ENCODE peak calls at places on chromosomes 12 and 14, in nine cellular contexts. A, Y, B, C, X, I, T, N and E are unnamed samples.

GRCh38 chr14:100391777-100392176 is 68.6 kb downstream of the SLC25A47 start:
- DNase-seq in A (no peak), Y (peak), B (no peak), C (no peak), X (no peak), I (no peak), T (no peak), N (peak), E (peak)

GRCh38 chr14:71142375-71143038 is 235.2 kb downstream of the PCNX1 start:
- DNase-seq in A (no peak), Y (peak), B (no peak), C (peak), X (no peak), I (no peak), T (no peak), N (peak), E (peak)

GRCh38 chr12:101738920-101739665 is at the start of gene SYCP3:
- DNase-seq in A (no peak), Y (no peak), B (no peak), C (no peak), X (no peak), I (no peak), T (peak), N (no peak), E (no peak)

GRCh38 chr14:71050227-71050823 is 143.1 kb downstream of the PCNX1 start:
- DNase-seq in A (peak), Y (peak), B (no peak), C (no peak), X (no peak), I (no peak), T (no peak), N (peak), E (peak)

GRCh38 chr14:54189358-54190354 is 207.2 kb upstream of the CDKN3 start:
- DNase-seq in A (peak), Y (peak), B (no peak), C (peak), X (no peak), I (no peak), T (no peak), N (peak), E (peak)

GRCh38 chr14:95310635-95311380 is 8.9 kb downstream of the CLMN start:
- DNase-seq in A (no peak), Y (no peak), B (no peak), C (no peak), X (no peak), I (no peak), T (no peak), N (no peak), E (no peak)

GRCh38 chr14:100807979-100808734 is 17.8 kb upstream of the MEG3 start:
- DNase-seq in A (no peak), Y (no peak), B (no peak), C (no peak), X (no peak), I (no peak), T (no peak), N (no peak), E (no peak)

GRCh38 chr14:100042328-100042727 is 22.9 kb upstream of the EVL start:
- DNase-seq in A (no peak), Y (no peak), B (no peak), C (no peak), X (no peak), I (no peak), T (no peak), N (no peak), E (no peak)

GRCh38 chr12:42802688-42803279 is 213.2 kb upstream of the PRICKLE1 start:
- DNase-seq in A (no peak), Y (no peak), B (no peak), C (no peak), X (no peak), I (no peak), T (no peak), N (peak), E (no peak)

GRCh38 chr14:73825551-73826188 is 26.0 kb upstream of the PTGR2 start:
- DNase-seq in A (peak), Y (peak), B (peak), C (no peak), X (peak), I (peak), T (peak), N (peak), E (peak)

GRCh38 chr14:53391156-53391555 is 238.0 kb upstream of the DDHD1 start:
- DNase-seq in A (peak), Y (peak), B (no peak), C (no peak), X (no peak), I (no peak), T (no peak), N (peak), E (peak)

GRCh38 chr14:68843471-68844209 is 50.8 kb upstream of the ZFP36L1 start:
- DNase-seq in A (peak), Y (peak), B (peak), C (no peak), X (peak), I (peak), T (peak), N (peak), E (peak)

GRCh38 chr14:58808828-58809227 is 171.1 kb downstream of the DACT1 start:
- DNase-seq in A (no peak), Y (peak), B (no peak), C (no peak), X (peak), I (no peak), T (no peak), N (peak), E (peak)

GRCh38 chr14:76516884-76517283 is 140.9 kb downstream of the ESRRB start:
- DNase-seq in A (peak), Y (no peak), B (no peak), C (no peak), X (no peak), I (no peak), T (no peak), N (no peak), E (no peak)

GRCh38 chr12:12425616-12426015 is 68.7 kb downstream of the BORCS5 start:
- DNase-seq in A (no peak), Y (peak), B (no peak), C (no peak), X (no peak), I (no peak), T (no peak), N (no peak), E (peak)

GRCh38 chr12:2375871-2376270 is 323.1 kb downstream of the CACNA1C start:
- DNase-seq in A (no peak), Y (no peak), B (no peak), C (no peak), X (no peak), I (no peak), T (no peak), N (no peak), E (no peak)

GRCh38 chr12:27243804-27244679 is at the start of gene STK38L:
- DNase-seq in A (peak), Y (peak), B (peak), C (peak), X (peak), I (peak), T (peak), N (peak), E (peak)

GRCh38 chr14:59044707-59045106 is 143.8 kb upstream of the DAAM1 start:
- DNase-seq in A (no peak), Y (no peak), B (no peak), C (no peak), X (no peak), I (no peak), T (no peak), N (no peak), E (no peak)

GRCh38 chr12:2057041-2057792 is 4.4 kb downstream of the CACNA1C start:
- DNase-seq in A (no peak), Y (peak), B (no peak), C (no peak), X (no peak), I (peak), T (no peak), N (peak), E (no peak)

DNA sequence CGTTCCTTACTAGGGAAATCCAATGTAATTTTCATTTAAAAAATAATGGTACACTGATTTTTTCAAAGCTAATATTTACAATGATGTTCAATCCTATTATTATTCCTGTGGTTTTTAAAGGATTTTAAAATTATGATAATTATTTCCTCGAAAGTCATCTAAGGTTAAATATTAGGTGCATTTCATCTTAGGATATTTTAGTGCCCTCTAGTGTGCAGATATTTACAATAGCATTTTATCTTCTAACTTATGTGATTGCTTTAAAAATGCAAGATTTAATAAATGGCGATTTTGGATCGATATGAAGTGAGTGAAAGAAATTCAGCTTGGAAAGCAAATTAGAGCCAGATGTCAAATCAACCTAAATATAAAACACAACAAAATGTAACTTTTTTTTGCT is 293.5 kb downstream of the SLC6A15 start:
- DNase-seq in A (peak), Y (no peak), B (peak), C (no peak), X (no peak), I (no peak), T (no peak), N (peak), E (no peak)
- TF ChIP-seq CTCF in A (peak), Y (peak), B (no peak), C (peak), X (no peak), I (peak), T (no peak), N (peak), E (peak)

GRCh38 chr14:50343424-50343823 is 31.3 kb downstream of the DMAC2L start:
- DNase-seq in A (no peak), Y (peak), B (no peak), C (no peak), X (no peak), I (no peak), T (no peak), N (no peak), E (no peak)

GRCh38 chr14:50344116-50344775 is 32.1 kb downstream of the DMAC2L start:
- DNase-seq in A (no peak), Y (no peak), B (no peak), C (no peak), X (no peak), I (no peak), T (no peak), N (no peak), E (no peak)

GRCh38 chr14:50340945-50341344 is 28.8 kb downstream of the DMAC2L start:
- DNase-seq in A (no peak), Y (no peak), B (no peak), C (no peak), X (no peak), I (no peak), T (peak), N (no peak), E (no peak)

GRCh38 chr14:50340045-50340444 is 27.9 kb downstream of the DMAC2L start:
- DNase-seq in A (no peak), Y (no peak), B (no peak), C (no peak), X (no peak), I (no peak), T (no peak), N (no peak), E (no peak)

DNA sequence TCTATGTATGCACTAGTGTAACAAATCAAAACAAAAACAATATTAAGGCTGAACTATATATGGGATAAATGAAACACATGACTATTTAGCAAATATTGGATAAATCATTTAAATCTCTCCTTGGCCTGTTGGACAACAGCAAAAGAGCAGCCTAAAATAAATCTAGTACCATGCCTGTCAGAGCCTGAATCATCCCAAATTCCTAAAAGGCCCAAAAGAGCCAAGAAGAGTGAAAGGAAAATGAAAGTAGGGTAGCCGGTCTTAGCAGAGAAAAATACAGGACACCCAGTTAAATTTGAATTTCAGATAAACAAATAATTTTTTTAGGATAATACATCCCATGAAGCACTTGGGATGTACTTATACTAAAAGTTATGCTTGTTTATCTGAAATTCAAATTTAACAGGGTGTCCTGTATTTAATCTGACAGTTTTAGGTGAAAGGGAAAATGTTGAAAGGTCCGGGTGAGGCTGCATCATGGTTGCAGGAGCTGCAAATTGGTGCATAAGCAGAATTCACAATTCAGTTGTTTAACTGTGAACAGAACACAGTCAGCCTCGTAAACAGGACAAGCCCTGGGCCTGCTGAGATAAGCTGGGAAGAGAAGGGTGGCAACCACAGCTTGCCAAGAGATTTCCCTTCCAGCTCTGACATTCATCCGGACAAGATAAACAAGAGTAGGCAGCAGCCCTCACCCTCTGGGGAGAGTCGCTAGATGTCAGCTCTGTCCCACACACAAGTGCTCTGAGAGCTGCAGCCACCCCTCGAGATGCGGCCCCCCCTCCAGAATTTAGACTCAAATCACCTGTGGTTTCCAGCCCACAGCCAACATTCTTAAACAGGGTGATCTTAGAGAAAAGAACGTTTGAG is 30.3 kb downstream of the DMAC2L start:
- DNase-seq in A (peak), Y (peak), B (peak), C (no peak), X (no peak), I (no peak), T (no peak), N (peak), E (peak)
- TF ChIP-seq CTCF in A (peak), Y (peak), B (peak), C (peak), X (peak), I (no peak), T (peak), N (peak), E (peak)

GRCh38 chr14:105944632-105945610 is 418.5 kb downstream of the TMEM121 start:
- DNase-seq in A (peak), Y (no peak), B (peak), C (no peak), X (peak), I (no peak), T (peak), N (no peak), E (no peak)
- TF ChIP-seq CTCF in A (peak), Y (no peak), B (peak), C (no peak), X (peak), I (no peak), T (peak), N (no peak), E (peak)

DNA sequence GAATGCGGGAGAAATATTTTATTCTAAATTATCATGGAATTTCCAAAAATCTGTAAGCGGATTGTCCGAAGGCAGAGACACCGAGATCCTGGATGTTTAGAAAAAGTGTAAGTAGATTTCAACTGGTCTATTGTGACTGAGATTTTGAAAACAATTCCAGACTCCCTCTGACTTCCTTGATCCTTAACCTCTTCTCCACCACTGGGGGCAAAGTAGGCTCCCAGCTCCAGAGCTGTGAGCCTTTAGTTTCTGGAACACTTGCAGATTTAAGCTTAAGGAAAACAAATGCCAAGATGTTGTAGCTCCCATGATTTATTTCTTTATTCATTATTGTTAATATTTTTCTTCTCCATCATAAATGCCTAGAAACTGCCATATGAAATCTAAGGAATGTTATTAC is 1320.5 kb upstream of the SEL1L start:
- DNase-seq in A (no peak), Y (no peak), B (no peak), C (no peak), X (no peak), I (no peak), T (no peak), N (no peak), E (no peak)
- TF ChIP-seq CTCF in A (no peak), Y (no peak), B (no peak), C (no peak), X (no peak), I (peak), T (no peak), N (no peak), E (no peak)

DNA sequence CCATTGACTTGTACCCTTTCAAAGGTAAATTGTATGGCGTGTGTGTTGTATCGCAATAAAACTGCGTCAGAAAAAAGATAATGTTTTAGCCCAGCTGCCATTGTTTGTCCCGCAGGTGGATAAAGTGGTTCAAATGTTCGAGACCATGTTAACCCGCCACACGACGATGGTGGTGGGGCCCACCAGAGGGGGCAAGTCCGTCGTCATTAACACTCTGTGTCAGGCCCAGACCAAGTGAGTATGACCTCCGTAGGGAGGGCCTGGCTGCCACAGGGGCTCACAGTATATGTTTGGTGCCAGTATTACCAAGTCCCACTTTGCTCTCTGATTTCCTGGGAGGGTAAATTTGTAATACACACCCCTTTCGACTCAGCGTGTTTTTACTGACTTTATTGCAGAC is 96.9 kb downstream of the DNAH10 start:
- DNase-seq in A (no peak), Y (no peak), B (no peak), C (no peak), X (no peak), I (no peak), T (no peak), N (no peak), E (no peak)
- TF ChIP-seq CTCF in A (no peak), Y (no peak), B (no peak), C (no peak), X (no peak), I (no peak), T (no peak), N (no peak), E (no peak)

DNA sequence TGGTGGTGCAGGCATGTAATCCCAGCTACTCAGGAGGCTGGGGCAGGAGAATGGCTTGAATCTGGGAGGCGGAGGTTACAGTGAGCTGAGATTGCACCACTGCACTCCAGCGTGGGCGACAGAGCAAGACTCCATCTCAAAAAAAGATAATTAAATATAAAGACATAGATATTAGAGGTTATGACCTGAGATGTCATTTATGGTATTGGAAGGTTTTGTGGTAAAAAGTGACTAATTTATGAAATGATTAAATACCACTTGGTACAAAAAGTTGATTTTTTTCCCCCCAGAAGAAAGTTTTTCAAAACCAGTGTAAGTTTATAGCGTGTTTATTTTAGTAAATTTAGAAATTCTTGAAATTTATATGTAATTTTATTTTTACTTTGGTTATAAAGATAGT is 4.3 kb downstream of the AEBP2 start:
- DNase-seq in A (no peak), Y (no peak), B (no peak), C (no peak), X (no peak), I (no peak), T (no peak), N (no peak), E (no peak)
- TF ChIP-seq CTCF in A (no peak), Y (no peak), B (no peak), C (no peak), X (no peak), I (no peak), T (no peak), N (no peak), E (no peak)

GRCh38 chr12:98002887-98003493 is 512.4 kb upstream of the TMPO start:
- DNase-seq in A (peak), Y (peak), B (peak), C (no peak), X (peak), I (no peak), T (no peak), N (peak), E (no peak)
- TF ChIP-seq CTCF in A (peak), Y (peak), B (peak), C (peak), X (no peak), I (peak), T (peak), N (peak), E (peak)

GRCh38 chr12:15151141-15152091 is 69.8 kb downstream of the RERG start:
- DNase-seq in A (peak), Y (no peak), B (no peak), C (no peak), X (no peak), I (no peak), T (no peak), N (peak), E (no peak)
- TF ChIP-seq CTCF in A (peak), Y (peak), B (peak), C (peak), X (peak), I (peak), T (peak), N (peak), E (peak)

DNA sequence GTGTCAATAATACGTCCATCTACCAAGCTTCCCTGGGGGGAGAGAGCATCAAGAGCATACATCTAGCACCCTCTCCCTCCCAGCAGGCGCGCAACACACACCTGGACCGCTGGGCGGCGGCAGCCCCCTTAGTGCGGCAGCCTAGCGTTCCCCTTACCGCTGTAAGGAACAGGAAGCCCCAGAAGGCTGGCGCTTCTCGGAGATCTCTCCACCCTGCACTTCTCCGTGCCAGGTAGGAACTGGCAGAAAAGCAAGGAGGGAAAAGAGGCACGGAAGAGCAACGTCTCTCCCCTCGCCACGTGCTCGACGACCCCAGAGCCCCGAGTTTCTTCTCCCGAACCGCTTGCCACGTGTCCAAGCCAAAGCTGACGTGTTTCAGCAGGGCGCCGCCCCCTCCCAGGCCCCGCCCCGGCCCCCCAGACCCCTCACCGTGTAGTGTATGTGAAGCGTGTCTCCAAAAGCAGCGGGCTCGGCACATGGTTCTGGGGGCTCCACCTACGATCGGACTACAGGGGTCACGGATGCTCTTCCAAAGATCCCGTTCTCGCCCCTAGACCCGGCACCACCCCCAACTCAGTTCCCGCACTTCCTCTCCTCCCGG is 575 bp downstream of the FKBP11 start:
- DNase-seq in A (peak), Y (peak), B (peak), C (no peak), X (peak), I (peak), T (peak), N (peak), E (peak)
- TF ChIP-seq CTCF in A (peak), Y (peak), B (peak), C (peak), X (peak), I (peak), T (peak), N (peak), E (peak)